ENCODE peak calls at places on chromosomes 13 and 19, in seven cellular contexts. X is H1, G is tibial nerve, R is endodermal cell, V is psoas muscle, K is uterus, B is cardiac muscle cell. J is an unnamed sample.

GRCh38 chr19:10295305-10295846 is 5.6 kb downstream of the ICAM5 start:
- DNase-seq in X (no peak), G (no peak), R (peak; percentile 74), V (no peak), K (no peak), B (peak; percentile 47), J (no peak)

GRCh38 chr19:45824531-45825262 is 9.6 kb upstream of the RSPH6A start:
- DNase-seq in X (no peak), G (no peak), R (no peak), V (no peak), K (no peak), B (peak; percentile 47), J (no peak)

GRCh38 chr13:44474122-44474910 is 100.7 kb downstream of the SERP2 start:
- DNase-seq in X (no peak), G (no peak), R (no peak), V (no peak), K (no peak), B (peak; percentile 12), J (no peak)

GRCh38 chr13:92717857-92718256 is 508.8 kb upstream of the GPC6 start:
- DNase-seq in X (no peak), G (no peak), R (no peak), V (no peak), K (no peak), B (no peak), J (no peak)

GRCh38 chr19:17077447-17078028 is 2.0 kb downstream of the MYO9B start:
- DNase-seq in X (no peak), G (no peak), R (no peak), V (no peak), K (no peak), B (no peak), J (no peak)

GRCh38 chr19:41876847-41877489 is at the start of gene CD79A:
- DNase-seq in X (no peak), G (no peak), R (no peak), V (no peak), K (no peak), B (no peak), J (no peak)

GRCh38 chr19:4694211-4694987 is 24.3 kb upstream of the MYDGF start:
- DNase-seq in X (no peak), G (no peak), R (no peak), V (peak; percentile 89), K (peak; percentile 72), B (no peak), J (no peak)

GRCh38 chr13:76383671-76384461 is 502.3 kb downstream of the KCTD12 start:
- DNase-seq in X (no peak), G (no peak), R (no peak), V (no peak), K (no peak), B (peak; percentile 38), J (no peak)

GRCh38 chr13:33034897-33035296 is 18.7 kb downstream of the KL start:
- DNase-seq in X (no peak), G (no peak), R (no peak), V (no peak), K (no peak), B (no peak), J (no peak)

GRCh38 chr19:47158879-47159509 is 28.4 kb downstream of the SAE1 start:
- DNase-seq in X (no peak), G (no peak), R (no peak), V (no peak), K (no peak), B (no peak), J (no peak)

GRCh38 chr13:53941588-53942190 is 913.1 kb downstream of the OLFM4 start:
- DNase-seq in X (peak; percentile 10), G (no peak), R (no peak), V (no peak), K (no peak), B (no peak), J (no peak)

GRCh38 chr19:5954293-5954692 is 23.6 kb downstream of the RANBP3 start:
- DNase-seq in X (no peak), G (no peak), R (no peak), V (no peak), K (no peak), B (no peak), J (no peak)

GRCh38 chr19:5952193-5953033 is 25.5 kb downstream of the RANBP3 start:
- DNase-seq in X (no peak), G (no peak), R (no peak), V (no peak), K (no peak), B (no peak), J (no peak)

GRCh38 chr19:5955638-5955935 is 22.4 kb downstream of the RANBP3 start:
- DNase-seq in X (no peak), G (no peak), R (no peak), V (no peak), K (no peak), B (no peak), J (no peak)

GRCh38 chr19:5953034-5953589 is 24.8 kb downstream of the RANBP3 start:
- DNase-seq in X (no peak), G (no peak), R (no peak), V (no peak), K (no peak), B (no peak), J (no peak)

DNA sequence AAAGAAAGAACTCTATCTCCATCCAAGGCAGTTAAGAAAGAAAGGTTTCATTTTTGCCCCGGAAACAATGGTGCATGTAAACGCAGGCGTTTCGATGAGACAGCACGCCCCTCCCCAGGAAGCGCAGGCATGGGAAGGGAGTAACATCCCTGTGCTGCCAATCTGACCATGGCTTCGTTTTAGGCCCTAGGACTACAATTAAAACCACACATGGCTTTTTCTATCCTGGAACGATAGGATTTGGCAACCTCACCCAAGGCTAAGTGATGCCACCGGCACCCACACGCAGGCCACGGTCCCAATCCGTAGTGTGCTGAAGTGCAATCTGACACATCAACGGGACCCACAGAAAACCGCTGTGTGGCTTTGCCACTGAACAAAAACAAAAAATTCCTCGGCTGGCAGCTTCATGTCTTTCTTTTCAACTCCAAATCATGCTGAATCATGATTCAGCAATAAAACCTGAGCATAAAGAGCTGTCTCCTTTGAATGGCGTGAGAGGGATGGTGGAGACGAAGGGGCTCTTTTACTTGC is 24.2 kb downstream of the RANBP3 start:
- DNase-seq in X (no peak), G (no peak), R (no peak), V (no peak), K (no peak), B (no peak), J (no peak)
- H3K4me1 ChIP-seq in X (peaks cover 57% of the 10 kb centered on the region), G (no peaks in the 10 kb centered on the region), R (peaks cover 32% of the 10 kb centered on the region), V (peaks cover 60% of the 10 kb centered on the region), K (peaks cover 14% of the 10 kb centered on the region), B (peaks cover 83% of the 10 kb centered on the region), J (peaks cover 32% of the 10 kb centered on the region)

GRCh38 chr19:52322429-52322828 is 13.6 kb upstream of the ZNF610 start:
- DNase-seq in X (no peak), G (no peak), R (no peak), V (no peak), K (no peak), B (no peak), J (no peak)
- H3K9me3 ChIP-seq in X (peaks cover 85% of the 10 kb centered on the region), G (peaks cover 6% of the 10 kb centered on the region), R (peaks cover 100% of the 10 kb centered on the region), V (peaks cover 98% of the 10 kb centered on the region), K (peaks cover 95% of the 10 kb centered on the region), B (peaks cover 13% of the 10 kb centered on the region), J (peaks cover 16% of the 10 kb centered on the region)

GRCh38 chr13:40597735-40598365 is 68.6 kb downstream of the FOXO1 start:
- DNase-seq in X (no peak), G (no peak), R (no peak), V (no peak), K (no peak), B (peak; percentile 23), J (no peak)

GRCh38 chr13:40600145-40600751 is 66.2 kb downstream of the FOXO1 start:
- DNase-seq in X (no peak), G (no peak), R (no peak), V (no peak), K (no peak), B (no peak), J (no peak)

GRCh38 chr13:40599722-40600121 is 66.7 kb downstream of the FOXO1 start:
- DNase-seq in X (no peak), G (no peak), R (no peak), V (no peak), K (no peak), B (no peak), J (no peak)

GRCh38 chr13:40598599-40598998 is 67.8 kb downstream of the FOXO1 start:
- DNase-seq in X (no peak), G (no peak), R (no peak), V (no peak), K (peak; percentile 83), B (no peak), J (no peak)

GRCh38 chr13:40599146-40599545 is 67.3 kb downstream of the FOXO1 start:
- DNase-seq in X (no peak), G (no peak), R (no peak), V (no peak), K (no peak), B (no peak), J (no peak)
- H3K4me1 ChIP-seq in X (peaks cover 15% of the 10 kb centered on the region), G (no peaks in the 10 kb centered on the region), R (no peaks in the 10 kb centered on the region), V (peaks cover 94% of the 10 kb centered on the region), K (peaks cover 42% of the 10 kb centered on the region), B (no peaks in the 10 kb centered on the region), J (peaks cover 9% of the 10 kb centered on the region)

GRCh38 chr13:49456156-49456555 is 12.1 kb downstream of the SETDB2 start:
- DNase-seq in X (no peak), G (no peak), R (no peak), V (no peak), K (no peak), B (no peak), J (no peak)
- H3K9me3 ChIP-seq in X (no peaks in the 10 kb centered on the region), G (no peaks in the 10 kb centered on the region), R (peaks cover 13% of the 10 kb centered on the region), V (no peaks in the 10 kb centered on the region), K (no peaks in the 10 kb centered on the region), B (no peaks in the 10 kb centered on the region), J (no peaks in the 10 kb centered on the region)